ENCODE peak calls at places on chromosome 15, in four cellular contexts. One of them, this sample, is unnamed.

GRCh38 chr15:31271224-31271635 is 55.4 kb upstream of the KLF13 start:
- DNase-seq in transverse colon: no peak
- DNase-seq in cardiac fibroblast: no peak
- DNase-seq in tibial artery: no peak
- DNase-seq in this sample: peak

GRCh38 chr15:60464836-60465630 is 13.9 kb downstream of the ICE2 start:
- DNase-seq in transverse colon: no peak
- DNase-seq in cardiac fibroblast: peak
- DNase-seq in tibial artery: no peak
- DNase-seq in this sample: no peak

GRCh38 chr15:67820992-67821783 is 4.1 kb upstream of the SKOR1 start:
- DNase-seq in transverse colon: peak
- DNase-seq in cardiac fibroblast: peak
- DNase-seq in tibial artery: peak
- DNase-seq in this sample: peak

GRCh38 chr15:45645026-45645980 is 10.5 kb downstream of the SQOR start:
- DNase-seq in transverse colon: peak
- DNase-seq in cardiac fibroblast: peak
- DNase-seq in tibial artery: no peak
- DNase-seq in this sample: no peak

GRCh38 chr15:80550910-80551265 is 144.2 kb upstream of the ABHD17C start:
- DNase-seq in transverse colon: no peak
- DNase-seq in cardiac fibroblast: peak
- DNase-seq in tibial artery: no peak
- DNase-seq in this sample: no peak

GRCh38 chr15:35078221-35078915 is 6.7 kb downstream of the NANOGP8 start:
- DNase-seq in transverse colon: peak
- DNase-seq in cardiac fibroblast: peak
- DNase-seq in tibial artery: no peak
- DNase-seq in this sample: peak

GRCh38 chr15:45448516-45448915 is 70.2 kb upstream of the GATM start:
- DNase-seq in transverse colon: peak
- DNase-seq in cardiac fibroblast: peak
- DNase-seq in tibial artery: no peak
- DNase-seq in this sample: no peak

GRCh38 chr15:59994855-59995557 is 9.1 kb upstream of the FOXB1 start:
- DNase-seq in transverse colon: no peak
- DNase-seq in cardiac fibroblast: no peak
- DNase-seq in tibial artery: no peak
- DNase-seq in this sample: no peak

GRCh38 chr15:27137127-27137526 is 166.1 kb downstream of the GABRG3 start:
- DNase-seq in transverse colon: no peak
- DNase-seq in cardiac fibroblast: no peak
- DNase-seq in tibial artery: no peak
- DNase-seq in this sample: no peak

GRCh38 chr15:101206173-101206572 is 45.7 kb downstream of the CHSY1 start:
- DNase-seq in transverse colon: no peak
- DNase-seq in cardiac fibroblast: peak
- DNase-seq in tibial artery: no peak
- DNase-seq in this sample: no peak

GRCh38 chr15:90482124-90483011 is 47.4 kb upstream of the CRTC3 start:
- DNase-seq in transverse colon: peak
- DNase-seq in cardiac fibroblast: peak
- DNase-seq in tibial artery: peak
- DNase-seq in this sample: peak

GRCh38 chr15:101652783-101653430 is 726 bp upstream of the TM2D3 start:
- DNase-seq in transverse colon: no peak
- DNase-seq in cardiac fibroblast: no peak
- DNase-seq in tibial artery: no peak
- DNase-seq in this sample: no peak

GRCh38 chr15:83613146-83613635 is 40.7 kb upstream of the ADAMTSL3 start:
- DNase-seq in transverse colon: no peak
- DNase-seq in cardiac fibroblast: no peak
- DNase-seq in tibial artery: no peak
- DNase-seq in this sample: no peak

GRCh38 chr15:61687651-61688050 is 372.6 kb downstream of the VPS13C start:
- DNase-seq in transverse colon: no peak
- DNase-seq in cardiac fibroblast: no peak
- DNase-seq in tibial artery: no peak
- DNase-seq in this sample: no peak

GRCh38 chr15:35705885-35706590 is 160.1 kb upstream of the DPH6 start:
- DNase-seq in transverse colon: no peak
- DNase-seq in cardiac fibroblast: peak
- DNase-seq in tibial artery: no peak
- DNase-seq in this sample: peak

GRCh38 chr15:94443156-94443555 is 211.8 kb downstream of the MCTP2 start:
- DNase-seq in transverse colon: no peak
- DNase-seq in cardiac fibroblast: no peak
- DNase-seq in tibial artery: no peak
- DNase-seq in this sample: no peak

GRCh38 chr15:38702178-38702912 is 137.7 kb upstream of the RASGRP1 start:
- DNase-seq in transverse colon: peak
- DNase-seq in cardiac fibroblast: no peak
- DNase-seq in tibial artery: no peak
- DNase-seq in this sample: peak

GRCh38 chr15:58423205-58423604 is 8.6 kb upstream of the LIPC start:
- DNase-seq in transverse colon: no peak
- DNase-seq in cardiac fibroblast: no peak
- DNase-seq in tibial artery: no peak
- DNase-seq in this sample: peak

GRCh38 chr15:38624248-38625214 is 59.9 kb upstream of the RASGRP1 start:
- DNase-seq in transverse colon: no peak
- DNase-seq in cardiac fibroblast: peak
- DNase-seq in tibial artery: no peak
- DNase-seq in this sample: no peak

GRCh38 chr15:74209997-74210573 is 7.5 kb upstream of the STRA6 start:
- DNase-seq in transverse colon: no peak
- DNase-seq in cardiac fibroblast: peak
- DNase-seq in tibial artery: no peak
- DNase-seq in this sample: no peak

GRCh38 chr15:88476635-88477038 is 9.1 kb downstream of the MRPS11 start:
- DNase-seq in transverse colon: no peak
- DNase-seq in cardiac fibroblast: peak
- DNase-seq in tibial artery: no peak
- DNase-seq in this sample: peak

GRCh38 chr15:86591994-86592746 is 512.5 kb downstream of the AGBL1 start:
- DNase-seq in transverse colon: no peak
- DNase-seq in cardiac fibroblast: no peak
- DNase-seq in tibial artery: peak
- DNase-seq in this sample: no peak

GRCh38 chr15:31727612-31728011 is 302.7 kb upstream of the CHRNA7 start:
- DNase-seq in transverse colon: no peak
- DNase-seq in cardiac fibroblast: no peak
- DNase-seq in tibial artery: no peak
- DNase-seq in this sample: no peak

GRCh38 chr15:57527382-57528091 is 64.2 kb upstream of the MYZAP start:
- DNase-seq in transverse colon: no peak
- DNase-seq in cardiac fibroblast: peak
- DNase-seq in tibial artery: peak
- DNase-seq in this sample: no peak

GRCh38 chr15:27955087-27955486 is 144.0 kb downstream of the OCA2 start:
- DNase-seq in transverse colon: no peak
- DNase-seq in cardiac fibroblast: no peak
- DNase-seq in tibial artery: no peak
- DNase-seq in this sample: no peak

GRCh38 chr15:60835974-60836373 is 357.0 kb upstream of the ICE2 start:
- DNase-seq in transverse colon: no peak
- DNase-seq in cardiac fibroblast: peak
- DNase-seq in tibial artery: no peak
- DNase-seq in this sample: no peak

GRCh38 chr15:45399381-45400212 is 21.3 kb upstream of the GATM start:
- DNase-seq in transverse colon: no peak
- DNase-seq in cardiac fibroblast: peak
- DNase-seq in tibial artery: no peak
- DNase-seq in this sample: no peak

GRCh38 chr15:31477851-31478250 is 151.2 kb downstream of the KLF13 start:
- DNase-seq in transverse colon: peak
- DNase-seq in cardiac fibroblast: no peak
- DNase-seq in tibial artery: no peak
- DNase-seq in this sample: peak

GRCh38 chr15:36844453-36845094 is 255.8 kb downstream of the MEIS2 start:
- DNase-seq in transverse colon: no peak
- DNase-seq in cardiac fibroblast: peak
- DNase-seq in tibial artery: no peak
- DNase-seq in this sample: no peak

GRCh38 chr15:99239545-99240198 is 9.7 kb downstream of the TTC23 start:
- DNase-seq in transverse colon: no peak
- DNase-seq in cardiac fibroblast: peak
- DNase-seq in tibial artery: no peak
- DNase-seq in this sample: no peak

GRCh38 chr15:71124937-71125755 is 9.9 kb downstream of the THSD4 start:
- DNase-seq in transverse colon: no peak
- DNase-seq in cardiac fibroblast: no peak
- DNase-seq in tibial artery: no peak
- DNase-seq in this sample: no peak

GRCh38 chr15:47711654-47712053 is 5.7 kb upstream of the SEMA6D start:
- DNase-seq in transverse colon: no peak
- DNase-seq in cardiac fibroblast: peak
- DNase-seq in tibial artery: no peak
- DNase-seq in this sample: no peak

GRCh38 chr15:89364741-89365450 is 30.3 kb upstream of the POLG start:
- DNase-seq in transverse colon: no peak
- DNase-seq in cardiac fibroblast: no peak
- DNase-seq in tibial artery: no peak
- DNase-seq in this sample: no peak

GRCh38 chr15:40421246-40422157 is 15.9 kb downstream of the IVD start:
- DNase-seq in transverse colon: peak
- DNase-seq in cardiac fibroblast: peak
- DNase-seq in tibial artery: peak
- DNase-seq in this sample: peak

GRCh38 chr15:99176757-99177156 is 71.9 kb downstream of the SYNM start:
- DNase-seq in transverse colon: no peak
- DNase-seq in cardiac fibroblast: no peak
- DNase-seq in tibial artery: no peak
- DNase-seq in this sample: no peak

GRCh38 chr15:68052431-68052830 is 1.7 kb upstream of the PIAS1 start:
- DNase-seq in transverse colon: no peak
- DNase-seq in cardiac fibroblast: no peak
- DNase-seq in tibial artery: no peak
- DNase-seq in this sample: no peak

GRCh38 chr15:81777546-81777945 is 268.3 kb downstream of the MEX3B start:
- DNase-seq in transverse colon: no peak
- DNase-seq in cardiac fibroblast: no peak
- DNase-seq in tibial artery: no peak
- DNase-seq in this sample: no peak
- H3K4me3 ChIP-seq in transverse colon: no peak
- H3K4me3 ChIP-seq in cardiac fibroblast: no peak
- H3K4me3 ChIP-seq in tibial artery: no peak
- H3K4me3 ChIP-seq in this sample: no peak

GRCh38 chr15:77696871-77697270 is 64.2 kb upstream of the LINGO1 start:
- DNase-seq in transverse colon: no peak
- DNase-seq in cardiac fibroblast: no peak
- DNase-seq in tibial artery: no peak
- DNase-seq in this sample: no peak
- H3K4me3 ChIP-seq in transverse colon: no peak
- H3K4me3 ChIP-seq in cardiac fibroblast: no peak
- H3K4me3 ChIP-seq in tibial artery: no peak
- H3K4me3 ChIP-seq in this sample: no peak

GRCh38 chr15:69591905-69592508 is 139.4 kb downstream of the RPLP1 start:
- DNase-seq in transverse colon: no peak
- DNase-seq in cardiac fibroblast: no peak
- DNase-seq in tibial artery: no peak
- DNase-seq in this sample: no peak
- H3K4me3 ChIP-seq in transverse colon: no peak
- H3K4me3 ChIP-seq in cardiac fibroblast: no peak
- H3K4me3 ChIP-seq in tibial artery: no peak
- H3K4me3 ChIP-seq in this sample: no peak

GRCh38 chr15:95912280-95912625 is 418.2 kb upstream of the NR2F2 start:
- DNase-seq in transverse colon: no peak
- DNase-seq in cardiac fibroblast: no peak
- DNase-seq in tibial artery: no peak
- DNase-seq in this sample: no peak

GRCh38 chr15:95911570-95912279 is 418.8 kb upstream of the NR2F2 start:
- DNase-seq in transverse colon: no peak
- DNase-seq in cardiac fibroblast: no peak
- DNase-seq in tibial artery: no peak
- DNase-seq in this sample: no peak

GRCh38 chr15:95912728-95913127 is 417.8 kb upstream of the NR2F2 start:
- DNase-seq in transverse colon: no peak
- DNase-seq in cardiac fibroblast: no peak
- DNase-seq in tibial artery: no peak
- DNase-seq in this sample: no peak

GRCh38 chr15:95916568-95916967 is 413.9 kb upstream of the NR2F2 start:
- DNase-seq in transverse colon: no peak
- DNase-seq in cardiac fibroblast: no peak
- DNase-seq in tibial artery: no peak
- DNase-seq in this sample: no peak

GRCh38 chr15:95910643-95911212 is 419.8 kb upstream of the NR2F2 start:
- DNase-seq in transverse colon: no peak
- DNase-seq in cardiac fibroblast: no peak
- DNase-seq in tibial artery: no peak
- DNase-seq in this sample: no peak
- H3K4me3 ChIP-seq in transverse colon: no peak
- H3K4me3 ChIP-seq in cardiac fibroblast: no peak
- H3K4me3 ChIP-seq in tibial artery: no peak
- H3K4me3 ChIP-seq in this sample: no peak

GRCh38 chr15:91706366-91707032 is 147.0 kb upstream of the SLCO3A1 start:
- DNase-seq in transverse colon: peak
- DNase-seq in cardiac fibroblast: peak
- DNase-seq in tibial artery: peak
- DNase-seq in this sample: peak
- H3K4me3 ChIP-seq in transverse colon: no peak
- H3K4me3 ChIP-seq in cardiac fibroblast: no peak
- H3K4me3 ChIP-seq in tibial artery: no peak
- H3K4me3 ChIP-seq in this sample: no peak

DNA sequence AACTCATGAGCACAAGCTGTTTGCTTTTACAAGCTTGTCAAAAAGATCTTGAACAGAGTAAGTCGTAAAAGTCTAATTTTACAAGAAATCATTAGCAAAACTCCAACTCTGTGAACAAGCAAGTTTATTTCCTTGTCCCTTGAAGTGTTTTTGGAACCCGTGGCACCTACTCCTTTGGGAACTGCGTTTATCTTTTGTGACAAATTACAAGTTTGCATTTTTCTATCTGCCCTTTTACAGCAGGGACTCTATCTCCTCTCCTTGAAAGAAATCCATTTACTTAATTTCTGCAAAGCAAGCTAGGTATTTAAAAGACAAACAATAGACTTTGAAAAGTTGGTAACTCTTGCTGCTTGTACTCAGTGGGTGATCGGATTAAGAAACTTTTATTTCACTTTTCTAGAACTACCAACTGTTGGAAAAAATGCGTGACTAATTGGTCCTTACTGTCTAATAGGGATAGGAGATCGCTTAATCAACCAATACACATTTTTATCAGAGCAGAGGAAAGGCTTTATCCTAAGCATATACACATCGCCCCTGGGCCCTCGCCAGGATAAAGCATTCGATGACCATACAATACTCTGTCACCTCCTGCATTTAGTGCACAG is 1.9 kb downstream of the PRTG start:
- DNase-seq in transverse colon: no peak
- DNase-seq in cardiac fibroblast: no peak
- DNase-seq in tibial artery: no peak
- DNase-seq in this sample: no peak
- H3K4me3 ChIP-seq in transverse colon: no peak
- H3K4me3 ChIP-seq in cardiac fibroblast: no peak
- H3K4me3 ChIP-seq in tibial artery: no peak
- H3K4me3 ChIP-seq in this sample: peak

This sample was measured in stomach.